ENCODE peak calls at places on chromosome 3, in eight cellular contexts. T is iPS DF 6.9; O is GM12878; Y is RPMI8226; X is HT1080; J is body of pancreas; M is CD8-positive, alpha-beta memory T cell; R is stimulated activated CD4-positive, alpha-beta T cell treated with anti-CD3 and anti-CD28 coated beads, Interleukin-4, amount 100 ng/mL, for 1 hour. Q is an unnamed sample.

GRCh38 chr3:127618891-127619290 is 10.1 kb upstream of the PODXL2 start:
- DNase-seq in T (no peak), J (no peak), R (no peak), O (no peak), Y (no peak), M (no peak), X (no peak), Q (no peak)

GRCh38 chr3:165389064-165389463 is 192.9 kb upstream of the SLITRK3 start:
- DNase-seq in M (no peak), T (no peak), J (no peak), O (no peak), Y (no peak), X (no peak), R (no peak), Q (no peak)

GRCh38 chr3:79085166-79085565 is 682.6 kb downstream of the ROBO1 start:
- DNase-seq in Y (no peak), M (no peak), O (no peak), R (no peak), X (no peak), T (no peak), J (no peak), Q (no peak)

GRCh38 chr3:139292192-139292591 is 51.6 kb upstream of the MRPS22 start:
- DNase-seq in J (no peak), X (no peak), O (no peak), T (no peak), Y (no peak), R (no peak), M (no peak), Q (no peak)

GRCh38 chr3:16506884-16507409 is 6.6 kb downstream of the RFTN1 start:
- DNase-seq in X (no peak), T (no peak), O (no peak), R (no peak), Y (no peak), J (no peak), M (no peak), Q (no peak)

GRCh38 chr3:37905987-37906674 is 44.5 kb downstream of the CTDSPL start:
- DNase-seq in J (no peak), X (peak), O (no peak), T (no peak), R (no peak), M (no peak), Y (no peak), Q (peak)

GRCh38 chr3:152235709-152236298 is 32.9 kb upstream of the MBNL1 start:
- DNase-seq in T (no peak), O (no peak), R (no peak), Y (peak), M (no peak), J (no peak), X (peak), Q (peak)

GRCh38 chr3:10575601-10576160 is 70.3 kb upstream of the ATP2B2 start:
- DNase-seq in M (no peak), Y (no peak), O (no peak), J (no peak), X (no peak), T (no peak), R (no peak), Q (no peak)

GRCh38 chr3:36065321-36065720 is 315.0 kb upstream of the STAC start:
- DNase-seq in J (no peak), X (peak), Y (no peak), R (no peak), T (no peak), M (no peak), O (no peak), Q (no peak)

GRCh38 chr3:134473868-134474546 is 11.8 kb downstream of the ANAPC13 start:
- DNase-seq in J (peak), T (peak), R (peak), Y (peak), X (peak), O (no peak), M (peak), Q (peak)

GRCh38 chr3:27616031-27616430 is 106.1 kb downstream of the EOMES start:
- DNase-seq in Y (no peak), T (no peak), R (no peak), O (no peak), X (no peak), J (no peak), M (no peak), Q (no peak)

GRCh38 chr3:181710581-181711255 is 1.0 kb upstream of the SOX2 start:
- DNase-seq in R (no peak), X (no peak), Y (peak), T (no peak), M (no peak), O (no peak), J (no peak), Q (no peak)